ENCODE peak calls at places on chromosomes 3 and 15, in four cellular contexts. Q is ovary, M is psoas muscle, Z is omental fat pad. X is an unnamed sample.

GRCh38 chr3:49500408-49501257 is 30.6 kb downstream of the DAG1 start:
- DNase-seq in Q (peak; percentile 46), M (peak; percentile 72), Z (no peak), X (no peak)

GRCh38 chr3:122295286-122295685 is 29.8 kb upstream of the CSTA start:
- DNase-seq in Q (no peak), M (no peak), Z (no peak), X (no peak)

GRCh38 chr3:186220886-186221285 is 112.0 kb upstream of the ETV5 start:
- DNase-seq in Q (no peak), M (peak; percentile 67), Z (no peak), X (no peak)

GRCh38 chr3:195025056-195025880 is 245.7 kb downstream of the XXYLT1 start:
- DNase-seq in Q (no peak), M (no peak), Z (no peak), X (no peak)

GRCh38 chr3:14769531-14770325 is 49.0 kb upstream of the FGD5 start:
- DNase-seq in Q (no peak), M (no peak), Z (no peak), X (no peak)

GRCh38 chr3:139322346-139322745 is 21.5 kb upstream of the MRPS22 start:
- DNase-seq in Q (peak; percentile 12), M (no peak), Z (no peak), X (no peak)

GRCh38 chr15:84750583-84751092 is 2.2 kb downstream of the ZNF592 start:
- DNase-seq in Q (no peak), M (no peak), Z (no peak), X (no peak)

GRCh38 chr3:48426401-48426909 is 3.4 kb downstream of the PLXNB1 start:
- DNase-seq in Q (no peak), M (no peak), Z (no peak), X (no peak)

GRCh38 chr15:75229191-75230015 is 27.7 kb downstream of the C15orf39 start:
- DNase-seq in Q (peak; percentile 29), M (peak; percentile 11), Z (no peak), X (no peak)

GRCh38 chr3:83011471-83011870 is 1250.0 kb upstream of the GBE1 start:
- DNase-seq in Q (no peak), M (no peak), Z (no peak), X (no peak)

GRCh38 chr3:23075478-23075877 is 127.6 kb upstream of the UBE2E2 start:
- DNase-seq in Q (no peak), M (no peak), Z (no peak), X (no peak)

GRCh38 chr3:152915695-152916094 is 80.8 kb downstream of the P2RY1 start:
- DNase-seq in Q (no peak), M (no peak), Z (no peak), X (no peak)

GRCh38 chr3:49165771-49166751 is at the start of gene CCDC71:
- DNase-seq in Q (peak; percentile 89), M (peak; percentile 82), Z (no peak), X (peak; percentile 96)

GRCh38 chr3:136595862-136596697 is 156.1 kb downstream of the STAG1 start:
- DNase-seq in Q (no peak), M (no peak), Z (no peak), X (no peak)

GRCh38 chr3:14799146-14799545 is 19.6 kb upstream of the FGD5 start:
- DNase-seq in Q (no peak), M (no peak), Z (no peak), X (no peak)

GRCh38 chr3:30527186-30527585 is 79.2 kb upstream of the TGFBR2 start:
- DNase-seq in Q (no peak), M (no peak), Z (no peak), X (no peak)

GRCh38 chr3:160225181-160226025 is at the start of gene C3orf80:
- DNase-seq in Q (peak; percentile 46), M (peak; percentile 43), Z (no peak), X (no peak)

GRCh38 chr15:73962409-73962808 is 29.7 kb downstream of the STOML1 start:
- DNase-seq in Q (no peak), M (no peak), Z (no peak), X (no peak)

GRCh38 chr3:33420966-33421365 is 19.2 kb downstream of the UBP1 start:
- DNase-seq in Q (no peak), M (no peak), Z (no peak), X (no peak)

GRCh38 chr3:59247402-59247841 is 197.6 kb upstream of the CFAP20DC start:
- DNase-seq in Q (no peak), M (no peak), Z (no peak), X (no peak)

GRCh38 chr15:29139540-29140459 is 129.8 kb downstream of the NSMCE3 start:
- DNase-seq in Q (peak; percentile 49), M (peak; percentile 19), Z (no peak), X (peak; percentile 93)

GRCh38 chr3:183265157-183265642 is 12.1 kb downstream of the B3GNT5 start:
- DNase-seq in Q (peak; percentile 50), M (no peak), Z (no peak), X (no peak)

GRCh38 chr3:36871379-36872126 is 73.3 kb downstream of the TRANK1 start:
- DNase-seq in Q (no peak), M (no peak), Z (no peak), X (no peak)

GRCh38 chr3:177932750-177933660 is 603.2 kb upstream of the KCNMB2 start:
- DNase-seq in Q (no peak), M (no peak), Z (no peak), X (no peak)

GRCh38 chr3:35744419-35744818 is 105.1 kb downstream of the ARPP21 start:
- DNase-seq in Q (no peak), M (no peak), Z (no peak), X (no peak)

DNA sequence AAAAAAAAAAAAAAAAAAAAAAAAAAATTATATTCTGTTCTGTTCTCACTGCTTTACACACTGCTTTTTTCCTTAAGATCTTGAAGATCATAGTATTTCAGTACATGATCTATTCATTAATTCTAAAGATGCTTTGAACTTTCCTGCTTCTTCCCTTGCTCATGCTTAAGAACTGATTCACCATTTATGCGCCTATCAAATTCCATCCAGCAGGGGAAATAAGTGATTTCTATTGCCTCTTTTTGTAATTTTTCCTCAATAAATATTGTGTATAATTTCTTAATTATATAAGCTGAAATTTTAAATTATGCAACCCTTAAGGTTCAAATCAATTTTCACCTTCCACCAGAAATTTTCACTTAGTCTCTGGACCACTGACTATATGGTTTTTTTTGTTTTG is 10.6 kb downstream of the DENND6A start:
- DNase-seq in Q (no peak), M (no peak), Z (no peak), X (no peak)
- TF ChIP-seq CTCF in Q (no peak), M (peak; percentile 20), Z (no peak), X (no peak)

DNA sequence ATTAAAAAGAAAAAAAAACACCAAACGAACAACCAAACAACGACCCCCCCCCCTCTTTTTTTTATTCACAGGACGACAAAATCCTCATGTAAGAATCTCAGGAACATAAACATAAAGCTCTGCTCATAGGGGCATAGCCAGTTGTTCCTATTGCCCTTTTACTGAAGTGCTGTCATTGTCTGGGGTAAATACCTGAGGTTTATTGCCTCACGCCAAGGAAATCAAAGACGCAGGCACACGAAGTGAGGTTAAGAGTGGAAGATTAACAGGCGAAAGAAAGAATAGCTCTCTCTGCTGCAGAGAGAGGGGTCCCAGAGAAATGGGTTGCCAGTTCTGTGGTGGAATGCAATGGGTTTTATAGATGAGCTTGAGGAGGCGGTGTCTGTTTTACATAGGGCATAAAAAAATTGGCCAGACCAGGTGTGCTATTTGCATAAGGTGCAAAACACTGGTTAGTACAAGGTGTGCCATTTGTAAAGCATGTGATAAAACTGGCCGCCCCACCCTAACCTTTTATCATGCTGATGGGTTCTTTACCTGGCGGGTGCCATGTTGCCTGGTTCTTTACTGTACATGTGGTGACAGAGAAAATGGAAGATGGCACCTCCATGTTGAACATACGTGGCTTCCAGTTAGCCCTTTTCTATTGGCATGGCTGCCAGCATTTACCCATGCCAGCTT is 257.6 kb upstream of the ZPLD1 start:
- DNase-seq in Q (no peak), M (no peak), Z (no peak), X (no peak)
- TF ChIP-seq CTCF in Q (no peak), M (no peak), Z (no peak), X (no peak)

GRCh38 chr3:67334588-67334987 is 319.8 kb downstream of the SUCLG2 start:
- DNase-seq in Q (no peak), M (no peak), Z (no peak), X (no peak)
- TF ChIP-seq CTCF in Q (no peak), M (no peak), Z (no peak), X (no peak)

DNA sequence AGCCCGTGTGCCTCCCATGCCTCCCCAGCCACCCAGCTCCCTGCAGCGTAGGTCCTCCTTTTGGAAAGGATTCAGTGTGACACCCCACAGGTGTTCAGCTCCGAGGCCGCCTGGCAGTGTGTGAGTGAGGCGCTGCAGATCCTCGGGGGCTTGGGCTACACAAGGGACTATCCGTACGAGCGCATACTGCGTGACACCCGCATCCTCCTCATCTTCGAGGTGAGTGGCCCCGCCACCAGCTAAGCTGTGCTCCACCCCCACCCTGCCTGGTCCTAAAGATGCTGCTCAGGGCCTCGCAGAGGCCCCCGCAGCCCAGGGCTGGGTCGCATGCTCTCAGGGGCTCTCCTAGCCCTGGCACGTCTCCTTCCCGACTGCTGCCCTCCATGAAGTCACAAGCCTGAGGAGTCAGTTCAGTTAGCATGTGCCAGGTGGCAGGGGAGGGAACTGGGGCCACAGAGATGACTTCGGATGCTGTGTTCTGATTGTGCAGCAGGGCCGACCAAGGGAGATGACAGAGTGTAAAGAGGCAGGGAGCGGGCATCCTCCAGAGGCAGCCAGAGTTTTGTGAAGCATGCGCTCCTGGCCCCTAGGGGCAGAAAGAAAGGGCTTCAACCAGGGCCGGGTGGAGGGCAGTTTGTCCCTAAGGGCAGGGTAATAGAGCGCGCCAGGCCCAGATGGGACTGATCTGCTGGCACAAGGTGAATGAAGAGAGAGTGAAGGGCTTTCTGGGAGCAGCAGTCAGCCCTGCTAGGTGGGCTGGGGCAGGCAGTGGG is 26.8 kb downstream of the ACAD9 start:
- DNase-seq in Q (no peak), M (no peak), Z (no peak), X (no peak)
- TF ChIP-seq CTCF in Q (no peak), M (no peak), Z (no peak), X (no peak)

DNA sequence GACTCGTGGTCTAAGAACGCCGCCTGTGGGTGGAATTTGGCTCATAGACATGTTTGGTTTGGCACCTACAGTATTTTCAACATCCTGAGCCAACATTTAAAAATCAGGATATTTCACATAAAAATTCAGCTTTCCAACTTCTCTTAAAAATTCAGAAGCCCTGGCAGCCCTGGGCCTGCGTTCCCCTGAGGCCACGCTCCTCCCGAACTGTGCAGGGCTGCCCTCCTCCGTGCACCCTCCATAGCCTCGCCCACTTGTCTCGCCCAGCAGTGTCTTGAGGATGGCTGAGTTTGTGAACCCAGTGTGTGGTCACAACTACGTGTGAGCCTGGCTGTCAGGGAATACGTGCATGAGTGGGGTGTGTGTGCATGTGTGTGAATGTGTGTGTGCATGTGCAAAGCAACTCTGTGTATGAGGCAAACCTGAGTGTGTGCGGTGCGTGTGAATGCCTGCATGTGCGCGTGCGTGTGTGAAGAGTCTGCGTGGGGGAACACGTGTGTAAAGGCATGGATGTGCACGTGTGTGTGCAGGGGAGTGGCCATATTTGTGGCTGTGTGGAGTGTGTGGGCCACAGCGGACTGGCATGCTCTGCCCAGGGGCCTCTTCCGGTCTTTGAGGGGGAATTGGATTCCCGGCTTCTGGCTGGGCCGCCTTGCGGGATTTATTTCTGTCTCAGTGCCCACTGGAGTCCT is 30.9 kb downstream of the PTH1R start:
- DNase-seq in Q (peak; percentile 65), M (peak; percentile 44), Z (no peak), X (no peak)
- TF ChIP-seq CTCF in Q (peak; percentile 59), M (no peak), Z (no peak), X (peak; percentile 17)

X was measured in D721Med.